ENCODE peak calls at places on chromosomes 16 and 17, in nine cellular contexts. One of them, this sample, is unnamed.

GRCh38 chr16:84597518-84598390 is 20.1 kb downstream of the COTL1 start:
- DNase-seq in heart right ventricle: no peak
- DNase-seq in CD4-positive, alpha-beta memory T cell: no peak
- DNase-seq in heart left ventricle: peak; percentile 33
- DNase-seq in GM23338: no peak
- DNase-seq in A673: no peak
- DNase-seq in CD8-positive, alpha-beta memory T cell: peak; percentile 72
- DNase-seq in lung: no peak
- DNase-seq in IMR-90: no peak
- DNase-seq in this sample: no peak

GRCh38 chr16:23570992-23571632 is 13.6 kb downstream of the UBFD1 start:
- DNase-seq in heart left ventricle: no peak
- DNase-seq in A673: no peak
- DNase-seq in GM23338: no peak
- DNase-seq in lung: no peak
- DNase-seq in CD8-positive, alpha-beta memory T cell: peak; percentile 29
- DNase-seq in IMR-90: no peak
- DNase-seq in CD4-positive, alpha-beta memory T cell: no peak
- DNase-seq in heart right ventricle: no peak
- DNase-seq in this sample: no peak

GRCh38 chr17:80892900-80893603 is 98.6 kb upstream of the CHMP6 start:
- DNase-seq in GM23338: no peak
- DNase-seq in heart left ventricle: no peak
- DNase-seq in IMR-90: peak; percentile 79
- DNase-seq in CD8-positive, alpha-beta memory T cell: peak; percentile 81
- DNase-seq in CD4-positive, alpha-beta memory T cell: no peak
- DNase-seq in A673: no peak
- DNase-seq in heart right ventricle: no peak
- DNase-seq in lung: no peak
- DNase-seq in this sample: peak; percentile 77

GRCh38 chr16:6957676-6958075 is 375.0 kb upstream of the RBFOX1 start:
- DNase-seq in CD8-positive, alpha-beta memory T cell: no peak
- DNase-seq in A673: no peak
- DNase-seq in heart left ventricle: no peak
- DNase-seq in IMR-90: no peak
- DNase-seq in lung: no peak
- DNase-seq in CD4-positive, alpha-beta memory T cell: no peak
- DNase-seq in heart right ventricle: no peak
- DNase-seq in GM23338: no peak
- DNase-seq in this sample: no peak

GRCh38 chr17:41917957-41918391 is 777 bp downstream of the ACLY start:
- DNase-seq in heart left ventricle: peak; percentile 76
- DNase-seq in CD4-positive, alpha-beta memory T cell: peak; percentile 36
- DNase-seq in A673: peak; percentile 30
- DNase-seq in GM23338: peak; percentile 52
- DNase-seq in CD8-positive, alpha-beta memory T cell: peak; percentile 57
- DNase-seq in heart right ventricle: peak; percentile 34
- DNase-seq in lung: peak; percentile 60
- DNase-seq in IMR-90: peak; percentile 31
- DNase-seq in this sample: peak; percentile 91

GRCh38 chr16:54178491-54178976 is 108.1 kb downstream of the IRX3 start:
- DNase-seq in heart right ventricle: peak; percentile 26
- DNase-seq in A673: no peak
- DNase-seq in CD8-positive, alpha-beta memory T cell: no peak
- DNase-seq in IMR-90: no peak
- DNase-seq in heart left ventricle: no peak
- DNase-seq in GM23338: no peak
- DNase-seq in lung: no peak
- DNase-seq in CD4-positive, alpha-beta memory T cell: no peak
- DNase-seq in this sample: peak; percentile 93

GRCh38 chr16:86951831-86952598 is 365.2 kb downstream of the C16orf95 start:
- DNase-seq in CD4-positive, alpha-beta memory T cell: no peak
- DNase-seq in heart right ventricle: no peak
- DNase-seq in heart left ventricle: peak; percentile 60
- DNase-seq in lung: no peak
- DNase-seq in GM23338: no peak
- DNase-seq in CD8-positive, alpha-beta memory T cell: no peak
- DNase-seq in IMR-90: peak; percentile 99
- DNase-seq in A673: peak; percentile 83
- DNase-seq in this sample: no peak

GRCh38 chr17:78343433-78344201 is 16.3 kb downstream of the SOCS3 start:
- DNase-seq in A673: no peak
- DNase-seq in heart left ventricle: no peak
- DNase-seq in CD4-positive, alpha-beta memory T cell: peak; percentile 84
- DNase-seq in CD8-positive, alpha-beta memory T cell: peak; percentile 86
- DNase-seq in GM23338: peak; percentile 27
- DNase-seq in IMR-90: no peak
- DNase-seq in lung: peak; percentile 68
- DNase-seq in heart right ventricle: no peak
- DNase-seq in this sample: no peak

GRCh38 chr17:81456798-81457197 is 55.8 kb downstream of the ACTG1 start:
- DNase-seq in heart right ventricle: no peak
- DNase-seq in CD4-positive, alpha-beta memory T cell: no peak
- DNase-seq in heart left ventricle: no peak
- DNase-seq in lung: no peak
- DNase-seq in IMR-90: no peak
- DNase-seq in GM23338: no peak
- DNase-seq in A673: no peak
- DNase-seq in CD8-positive, alpha-beta memory T cell: no peak
- DNase-seq in this sample: no peak

GRCh38 chr17:69579961-69580677 is 165.6 kb downstream of the MAP2K6 start:
- DNase-seq in heart right ventricle: no peak
- DNase-seq in heart left ventricle: no peak
- DNase-seq in A673: no peak
- DNase-seq in CD8-positive, alpha-beta memory T cell: no peak
- DNase-seq in CD4-positive, alpha-beta memory T cell: no peak
- DNase-seq in lung: no peak
- DNase-seq in GM23338: no peak
- DNase-seq in IMR-90: no peak
- DNase-seq in this sample: no peak

GRCh38 chr17:996554-997344 is at the start of gene TIMM22:
- DNase-seq in lung: peak; percentile 91
- DNase-seq in IMR-90: peak; percentile 97
- DNase-seq in heart left ventricle: peak; percentile 95
- DNase-seq in GM23338: peak; percentile 99
- DNase-seq in CD4-positive, alpha-beta memory T cell: peak; percentile 95
- DNase-seq in A673: peak; percentile 99
- DNase-seq in heart right ventricle: peak; percentile 95
- DNase-seq in CD8-positive, alpha-beta memory T cell: peak; percentile 95
- DNase-seq in this sample: peak; percentile 87

GRCh38 chr16:22373662-22374310 is 633 bp downstream of the CDR2 start:
- DNase-seq in lung: peak; percentile 41
- DNase-seq in IMR-90: no peak
- DNase-seq in GM23338: peak; percentile 61
- DNase-seq in CD8-positive, alpha-beta memory T cell: peak; percentile 55
- DNase-seq in heart right ventricle: peak; percentile 26
- DNase-seq in heart left ventricle: peak; percentile 52
- DNase-seq in CD4-positive, alpha-beta memory T cell: peak; percentile 39
- DNase-seq in A673: peak; percentile 47
- DNase-seq in this sample: peak; percentile 43

GRCh38 chr17:50430731-50431130 is 4.7 kb downstream of the ACSF2 start:
- DNase-seq in CD4-positive, alpha-beta memory T cell: no peak
- DNase-seq in heart left ventricle: no peak
- DNase-seq in lung: no peak
- DNase-seq in heart right ventricle: no peak
- DNase-seq in CD8-positive, alpha-beta memory T cell: no peak
- DNase-seq in IMR-90: no peak
- DNase-seq in GM23338: no peak
- DNase-seq in A673: no peak
- DNase-seq in this sample: no peak

GRCh38 chr16:8619671-8620370 is 1.7 kb upstream of the METTL22 start:
- DNase-seq in heart right ventricle: no peak
- DNase-seq in CD4-positive, alpha-beta memory T cell: no peak
- DNase-seq in IMR-90: no peak
- DNase-seq in CD8-positive, alpha-beta memory T cell: no peak
- DNase-seq in GM23338: no peak
- DNase-seq in A673: peak; percentile 76
- DNase-seq in lung: no peak
- DNase-seq in heart left ventricle: no peak
- DNase-seq in this sample: no peak

GRCh38 chr17:1515640-1516402 is 591 bp downstream of the INPP5K start:
- DNase-seq in CD4-positive, alpha-beta memory T cell: peak; percentile 69
- DNase-seq in A673: peak; percentile 85
- DNase-seq in CD8-positive, alpha-beta memory T cell: peak; percentile 79
- DNase-seq in GM23338: peak; percentile 95
- DNase-seq in heart right ventricle: peak; percentile 79
- DNase-seq in IMR-90: peak; percentile 91
- DNase-seq in heart left ventricle: peak; percentile 57
- DNase-seq in lung: peak; percentile 66
- DNase-seq in this sample: peak; percentile 32

GRCh38 chr17:49783051-49783715 is 5.3 kb upstream of the KAT7 start:
- DNase-seq in heart left ventricle: peak; percentile 55
- DNase-seq in heart right ventricle: peak; percentile 70
- DNase-seq in IMR-90: no peak
- DNase-seq in CD4-positive, alpha-beta memory T cell: no peak
- DNase-seq in lung: no peak
- DNase-seq in CD8-positive, alpha-beta memory T cell: no peak
- DNase-seq in GM23338: no peak
- DNase-seq in A673: peak; percentile 6
- DNase-seq in this sample: peak; percentile 21

GRCh38 chr16:21667575-21667974 is 3.8 kb downstream of the OTOA start:
- DNase-seq in lung: no peak
- DNase-seq in CD8-positive, alpha-beta memory T cell: no peak
- DNase-seq in IMR-90: no peak
- DNase-seq in heart left ventricle: no peak
- DNase-seq in CD4-positive, alpha-beta memory T cell: no peak
- DNase-seq in GM23338: no peak
- DNase-seq in A673: no peak
- DNase-seq in heart right ventricle: no peak
- DNase-seq in this sample: no peak

GRCh38 chr16:11133344-11133921 is 122.6 kb downstream of the SOCS1 start:
- DNase-seq in CD8-positive, alpha-beta memory T cell: no peak
- DNase-seq in heart left ventricle: peak; percentile 90
- DNase-seq in heart right ventricle: peak; percentile 81
- DNase-seq in IMR-90: peak; percentile 96
- DNase-seq in GM23338: no peak
- DNase-seq in CD4-positive, alpha-beta memory T cell: no peak
- DNase-seq in lung: peak; percentile 87
- DNase-seq in A673: peak; percentile 51
- DNase-seq in this sample: no peak

GRCh38 chr17:50634915-50635719 is 436 bp downstream of the ABCC3 start:
- DNase-seq in lung: no peak
- DNase-seq in IMR-90: no peak
- DNase-seq in heart left ventricle: no peak
- DNase-seq in CD8-positive, alpha-beta memory T cell: no peak
- DNase-seq in heart right ventricle: no peak
- DNase-seq in GM23338: peak; percentile 65
- DNase-seq in CD4-positive, alpha-beta memory T cell: no peak
- DNase-seq in A673: no peak
- DNase-seq in this sample: no peak

GRCh38 chr16:27470567-27471431 is 68.8 kb downstream of the IL21R start:
- DNase-seq in A673: no peak
- DNase-seq in CD4-positive, alpha-beta memory T cell: no peak
- DNase-seq in lung: no peak
- DNase-seq in heart right ventricle: no peak
- DNase-seq in GM23338: no peak
- DNase-seq in CD8-positive, alpha-beta memory T cell: no peak
- DNase-seq in IMR-90: peak; percentile 74
- DNase-seq in heart left ventricle: no peak
- DNase-seq in this sample: no peak

GRCh38 chr17:10091051-10091450 is 107.4 kb downstream of the GAS7 start:
- DNase-seq in CD8-positive, alpha-beta memory T cell: no peak
- DNase-seq in GM23338: no peak
- DNase-seq in heart right ventricle: no peak
- DNase-seq in CD4-positive, alpha-beta memory T cell: no peak
- DNase-seq in heart left ventricle: no peak
- DNase-seq in IMR-90: no peak
- DNase-seq in A673: no peak
- DNase-seq in lung: no peak
- DNase-seq in this sample: no peak
- H3K4me1 ChIP-seq in CD8-positive, alpha-beta memory T cell: no peaks in the 10 kb centered on the region
- H3K4me1 ChIP-seq in GM23338: no peaks in the 10 kb centered on the region
- H3K4me1 ChIP-seq in heart right ventricle: peaks cover 63% of the 10 kb centered on the region
- H3K4me1 ChIP-seq in CD4-positive, alpha-beta memory T cell: no peaks in the 10 kb centered on the region
- H3K4me1 ChIP-seq in heart left ventricle: peaks cover 41% of the 10 kb centered on the region
- H3K4me1 ChIP-seq in IMR-90: peaks cover 10% of the 10 kb centered on the region
- H3K4me1 ChIP-seq in A673: no peaks in the 10 kb centered on the region
- H3K4me1 ChIP-seq in lung: peaks cover 3% of the 10 kb centered on the region
- H3K4me1 ChIP-seq in this sample: no peaks in the 10 kb centered on the region

GRCh38 chr17:45667591-45668171 is 116.4 kb upstream of the CRHR1 start:
- DNase-seq in heart right ventricle: no peak
- DNase-seq in IMR-90: no peak
- DNase-seq in CD4-positive, alpha-beta memory T cell: no peak
- DNase-seq in CD8-positive, alpha-beta memory T cell: no peak
- DNase-seq in lung: no peak
- DNase-seq in heart left ventricle: no peak
- DNase-seq in A673: no peak
- DNase-seq in GM23338: no peak
- DNase-seq in this sample: no peak
- H3K36me3 ChIP-seq in heart right ventricle: no peaks in the 10 kb centered on the region
- H3K36me3 ChIP-seq in IMR-90: no peaks in the 10 kb centered on the region
- H3K36me3 ChIP-seq in CD4-positive, alpha-beta memory T cell: no peaks in the 10 kb centered on the region
- H3K36me3 ChIP-seq in CD8-positive, alpha-beta memory T cell: no peaks in the 10 kb centered on the region
- H3K36me3 ChIP-seq in lung: no peaks in the 10 kb centered on the region
- H3K36me3 ChIP-seq in heart left ventricle: no peaks in the 10 kb centered on the region
- H3K36me3 ChIP-seq in A673: no peaks in the 10 kb centered on the region
- H3K36me3 ChIP-seq in GM23338: no peaks in the 10 kb centered on the region
- H3K36me3 ChIP-seq in this sample: no peaks in the 10 kb centered on the region

DNA sequence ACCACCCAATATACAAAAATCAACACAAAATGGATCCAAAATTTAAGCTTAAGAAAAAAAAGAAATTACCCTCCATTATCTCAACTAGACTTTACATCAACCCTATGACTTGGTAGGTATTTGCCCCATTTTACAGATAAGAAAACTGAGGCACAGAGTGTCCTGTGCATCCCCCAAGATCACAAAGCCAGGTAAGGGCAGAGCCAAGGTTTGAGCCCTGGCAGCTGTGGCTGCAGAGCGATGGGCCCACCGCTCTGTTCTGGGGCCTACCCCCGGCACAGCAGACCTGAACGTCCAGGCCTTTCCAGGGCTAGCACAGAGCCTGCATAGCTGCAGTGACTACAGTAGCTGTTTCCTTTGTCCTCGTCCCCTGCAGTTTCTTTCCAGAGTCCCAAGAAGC is 417.6 kb downstream of the SOX9 start:
- DNase-seq in CD4-positive, alpha-beta memory T cell: no peak
- DNase-seq in GM23338: no peak
- DNase-seq in heart left ventricle: no peak
- DNase-seq in IMR-90: no peak
- DNase-seq in lung: no peak
- DNase-seq in heart right ventricle: no peak
- DNase-seq in A673: no peak
- DNase-seq in CD8-positive, alpha-beta memory T cell: no peak
- DNase-seq in this sample: no peak
- H3K4me1 ChIP-seq in CD4-positive, alpha-beta memory T cell: peaks cover 4% of the 10 kb centered on the region
- H3K4me1 ChIP-seq in GM23338: peaks cover 18% of the 10 kb centered on the region
- H3K4me1 ChIP-seq in heart left ventricle: peaks cover 7% of the 10 kb centered on the region
- H3K4me1 ChIP-seq in IMR-90: peaks cover 3% of the 10 kb centered on the region
- H3K4me1 ChIP-seq in lung: no peaks in the 10 kb centered on the region
- H3K4me1 ChIP-seq in heart right ventricle: peaks cover 4% of the 10 kb centered on the region
- H3K4me1 ChIP-seq in A673: peaks cover 8% of the 10 kb centered on the region
- H3K4me1 ChIP-seq in CD8-positive, alpha-beta memory T cell: no peaks in the 10 kb centered on the region
- H3K4me1 ChIP-seq in this sample: peaks cover 4% of the 10 kb centered on the region

DNA sequence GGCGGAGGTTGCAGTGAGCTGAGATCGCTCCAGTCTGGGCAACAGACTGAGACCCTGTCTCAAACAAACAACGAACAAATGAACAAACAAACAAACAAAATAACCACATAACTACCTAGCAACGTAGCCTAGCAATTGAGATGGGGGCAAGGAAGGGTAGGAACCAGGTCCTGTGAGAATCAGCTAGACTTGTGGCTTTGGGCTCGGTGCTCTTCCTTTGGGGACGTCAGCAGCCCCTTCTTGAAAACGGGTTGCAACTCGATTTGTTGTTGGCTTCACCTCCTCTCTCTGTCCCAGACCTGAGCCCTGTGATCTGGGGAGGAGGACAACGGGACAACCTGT is 72.2 kb downstream of the ABCC1 start:
- DNase-seq in GM23338: no peak
- DNase-seq in IMR-90: no peak
- DNase-seq in A673: no peak
- DNase-seq in heart left ventricle: no peak
- DNase-seq in lung: no peak
- DNase-seq in heart right ventricle: no peak
- DNase-seq in CD4-positive, alpha-beta memory T cell: no peak
- DNase-seq in CD8-positive, alpha-beta memory T cell: no peak
- DNase-seq in this sample: no peak
- H3K36me3 ChIP-seq in GM23338: peaks cover 4% of the 10 kb centered on the region
- H3K36me3 ChIP-seq in IMR-90: peaks cover 54% of the 10 kb centered on the region
- H3K36me3 ChIP-seq in A673: no peaks in the 10 kb centered on the region
- H3K36me3 ChIP-seq in heart left ventricle: peaks cover 35% of the 10 kb centered on the region
- H3K36me3 ChIP-seq in lung: peaks cover 9% of the 10 kb centered on the region
- H3K36me3 ChIP-seq in heart right ventricle: peaks cover 44% of the 10 kb centered on the region
- H3K36me3 ChIP-seq in CD4-positive, alpha-beta memory T cell: peaks cover 30% of the 10 kb centered on the region
- H3K36me3 ChIP-seq in CD8-positive, alpha-beta memory T cell: peaks cover 22% of the 10 kb centered on the region
- H3K36me3 ChIP-seq in this sample: peaks cover 69% of the 10 kb centered on the region

This sample was measured in BE2C.